ENCODE peak calls at places on chromosomes 3 and 15, in nine cellular contexts. One of them, this sample, is unnamed.

GRCh38 chr15:97890307-97890706 is 70.2 kb upstream of the ARRDC4 start:
- DNase-seq in choroid plexus epithelial cell: no peak
- DNase-seq in left ventricle myocardium inferior: no peak
- DNase-seq in BE2C: no peak
- DNase-seq in colonic mucosa: no peak
- DNase-seq in BJ: no peak
- DNase-seq in IMR-90: no peak
- DNase-seq in GM12865: no peak
- DNase-seq in fibroblast of villous mesenchyme: no peak
- DNase-seq in this sample: no peak

GRCh38 chr3:99213019-99213418 is 311.5 kb upstream of the DCBLD2 start:
- DNase-seq in choroid plexus epithelial cell: no peak
- DNase-seq in left ventricle myocardium inferior: no peak
- DNase-seq in BE2C: no peak
- DNase-seq in colonic mucosa: no peak
- DNase-seq in BJ: no peak
- DNase-seq in IMR-90: no peak
- DNase-seq in GM12865: no peak
- DNase-seq in fibroblast of villous mesenchyme: no peak
- DNase-seq in this sample: no peak

GRCh38 chr3:52498134-52499054 is 3.3 kb downstream of the STAB1 start:
- DNase-seq in choroid plexus epithelial cell: peak
- DNase-seq in left ventricle myocardium inferior: peak
- DNase-seq in BE2C: no peak
- DNase-seq in colonic mucosa: peak
- DNase-seq in BJ: peak
- DNase-seq in IMR-90: peak
- DNase-seq in GM12865: no peak
- DNase-seq in fibroblast of villous mesenchyme: peak
- DNase-seq in this sample: peak

GRCh38 chr15:52622791-52623190 is 54.0 kb upstream of the ARPP19 start:
- DNase-seq in choroid plexus epithelial cell: no peak
- DNase-seq in left ventricle myocardium inferior: no peak
- DNase-seq in BE2C: no peak
- DNase-seq in colonic mucosa: no peak
- DNase-seq in BJ: no peak
- DNase-seq in IMR-90: no peak
- DNase-seq in GM12865: no peak
- DNase-seq in fibroblast of villous mesenchyme: no peak
- DNase-seq in this sample: no peak

GRCh38 chr3:14780927-14781507 is 37.7 kb upstream of the FGD5 start:
- DNase-seq in choroid plexus epithelial cell: peak
- DNase-seq in left ventricle myocardium inferior: peak
- DNase-seq in BE2C: peak
- DNase-seq in colonic mucosa: peak
- DNase-seq in BJ: no peak
- DNase-seq in IMR-90: peak
- DNase-seq in GM12865: peak
- DNase-seq in fibroblast of villous mesenchyme: peak
- DNase-seq in this sample: peak

GRCh38 chr3:61809879-61810278 is 248.5 kb downstream of the PTPRG start:
- DNase-seq in choroid plexus epithelial cell: no peak
- DNase-seq in left ventricle myocardium inferior: peak
- DNase-seq in BE2C: no peak
- DNase-seq in colonic mucosa: peak
- DNase-seq in BJ: no peak
- DNase-seq in IMR-90: no peak
- DNase-seq in GM12865: no peak
- DNase-seq in fibroblast of villous mesenchyme: no peak
- DNase-seq in this sample: peak

GRCh38 chr15:64828985-64829384 is 3.5 kb upstream of the PIF1 start:
- DNase-seq in choroid plexus epithelial cell: no peak
- DNase-seq in left ventricle myocardium inferior: no peak
- DNase-seq in BE2C: no peak
- DNase-seq in colonic mucosa: no peak
- DNase-seq in BJ: no peak
- DNase-seq in IMR-90: peak
- DNase-seq in GM12865: no peak
- DNase-seq in fibroblast of villous mesenchyme: no peak
- DNase-seq in this sample: no peak

GRCh38 chr3:14634763-14635400 is 16.7 kb upstream of the CCDC174 start:
- DNase-seq in choroid plexus epithelial cell: no peak
- DNase-seq in left ventricle myocardium inferior: no peak
- DNase-seq in BE2C: no peak
- DNase-seq in colonic mucosa: no peak
- DNase-seq in BJ: no peak
- DNase-seq in IMR-90: peak
- DNase-seq in GM12865: no peak
- DNase-seq in fibroblast of villous mesenchyme: no peak
- DNase-seq in this sample: no peak

GRCh38 chr15:99435138-99435695 is 130.6 kb upstream of the MEF2A start:
- DNase-seq in choroid plexus epithelial cell: no peak
- DNase-seq in left ventricle myocardium inferior: no peak
- DNase-seq in BE2C: no peak
- DNase-seq in colonic mucosa: peak
- DNase-seq in BJ: no peak
- DNase-seq in IMR-90: no peak
- DNase-seq in GM12865: peak
- DNase-seq in fibroblast of villous mesenchyme: no peak
- DNase-seq in this sample: no peak

GRCh38 chr3:190596341-190597285 is 82.7 kb downstream of the IL1RAP start:
- DNase-seq in choroid plexus epithelial cell: no peak
- DNase-seq in left ventricle myocardium inferior: no peak
- DNase-seq in BE2C: no peak
- DNase-seq in colonic mucosa: no peak
- DNase-seq in BJ: no peak
- DNase-seq in IMR-90: no peak
- DNase-seq in GM12865: no peak
- DNase-seq in fibroblast of villous mesenchyme: no peak
- DNase-seq in this sample: no peak

GRCh38 chr3:29408676-29409075 is 127.8 kb downstream of the RBMS3 start:
- DNase-seq in choroid plexus epithelial cell: peak
- DNase-seq in left ventricle myocardium inferior: no peak
- DNase-seq in BE2C: no peak
- DNase-seq in colonic mucosa: no peak
- DNase-seq in BJ: no peak
- DNase-seq in IMR-90: no peak
- DNase-seq in GM12865: no peak
- DNase-seq in fibroblast of villous mesenchyme: no peak
- DNase-seq in this sample: no peak

GRCh38 chr3:106824856-106825255 is 552.4 kb upstream of the CCDC54 start:
- DNase-seq in choroid plexus epithelial cell: peak
- DNase-seq in left ventricle myocardium inferior: no peak
- DNase-seq in BE2C: no peak
- DNase-seq in colonic mucosa: no peak
- DNase-seq in BJ: no peak
- DNase-seq in IMR-90: peak
- DNase-seq in GM12865: peak
- DNase-seq in fibroblast of villous mesenchyme: peak
- DNase-seq in this sample: peak

GRCh38 chr3:139534992-139535879 is 4.3 kb downstream of the RBP1 start:
- DNase-seq in choroid plexus epithelial cell: peak
- DNase-seq in left ventricle myocardium inferior: peak
- DNase-seq in BE2C: peak
- DNase-seq in colonic mucosa: peak
- DNase-seq in BJ: no peak
- DNase-seq in IMR-90: peak
- DNase-seq in GM12865: peak
- DNase-seq in fibroblast of villous mesenchyme: peak
- DNase-seq in this sample: peak
- H3K4me3 ChIP-seq in choroid plexus epithelial cell: peak
- H3K4me3 ChIP-seq in left ventricle myocardium inferior: no peak
- H3K4me3 ChIP-seq in BE2C: peak
- H3K4me3 ChIP-seq in colonic mucosa: no peak
- H3K4me3 ChIP-seq in BJ: no peak
- H3K4me3 ChIP-seq in IMR-90: no peak
- H3K4me3 ChIP-seq in GM12865: no peak
- H3K4me3 ChIP-seq in fibroblast of villous mesenchyme: no peak
- H3K4me3 ChIP-seq in this sample: no peak

GRCh38 chr3:44892689-44893088 is 18.3 kb downstream of the TGM4 start:
- DNase-seq in choroid plexus epithelial cell: peak
- DNase-seq in left ventricle myocardium inferior: no peak
- DNase-seq in BE2C: no peak
- DNase-seq in colonic mucosa: no peak
- DNase-seq in BJ: no peak
- DNase-seq in IMR-90: peak
- DNase-seq in GM12865: no peak
- DNase-seq in fibroblast of villous mesenchyme: peak
- DNase-seq in this sample: peak

GRCh38 chr3:44893097-44893496 is 18.7 kb downstream of the TGM4 start:
- DNase-seq in choroid plexus epithelial cell: peak
- DNase-seq in left ventricle myocardium inferior: no peak
- DNase-seq in BE2C: no peak
- DNase-seq in colonic mucosa: no peak
- DNase-seq in BJ: no peak
- DNase-seq in IMR-90: peak
- DNase-seq in GM12865: no peak
- DNase-seq in fibroblast of villous mesenchyme: peak
- DNase-seq in this sample: peak

GRCh38 chr3:44896449-44896848 is 22.0 kb downstream of the TGM4 start:
- DNase-seq in choroid plexus epithelial cell: no peak
- DNase-seq in left ventricle myocardium inferior: no peak
- DNase-seq in BE2C: no peak
- DNase-seq in colonic mucosa: no peak
- DNase-seq in BJ: no peak
- DNase-seq in IMR-90: no peak
- DNase-seq in GM12865: peak
- DNase-seq in fibroblast of villous mesenchyme: no peak
- DNase-seq in this sample: no peak

GRCh38 chr3:44890852-44891251 is 16.4 kb downstream of the TGM4 start:
- DNase-seq in choroid plexus epithelial cell: no peak
- DNase-seq in left ventricle myocardium inferior: no peak
- DNase-seq in BE2C: no peak
- DNase-seq in colonic mucosa: no peak
- DNase-seq in BJ: no peak
- DNase-seq in IMR-90: no peak
- DNase-seq in GM12865: no peak
- DNase-seq in fibroblast of villous mesenchyme: no peak
- DNase-seq in this sample: no peak

GRCh38 chr3:44894485-44894884 is 20.1 kb downstream of the TGM4 start:
- DNase-seq in choroid plexus epithelial cell: peak
- DNase-seq in left ventricle myocardium inferior: no peak
- DNase-seq in BE2C: no peak
- DNase-seq in colonic mucosa: no peak
- DNase-seq in BJ: no peak
- DNase-seq in IMR-90: peak
- DNase-seq in GM12865: no peak
- DNase-seq in fibroblast of villous mesenchyme: peak
- DNase-seq in this sample: no peak
- TF ChIP-seq CTCF in choroid plexus epithelial cell: no peak
- TF ChIP-seq CTCF in left ventricle myocardium inferior: no peak
- TF ChIP-seq CTCF in BE2C: no peak
- TF ChIP-seq CTCF in colonic mucosa: no peak
- TF ChIP-seq CTCF in BJ: no peak
- TF ChIP-seq CTCF in IMR-90: no peak
- TF ChIP-seq CTCF in GM12865: no peak
- TF ChIP-seq CTCF in fibroblast of villous mesenchyme: no peak
- TF ChIP-seq CTCF in this sample: no peak

GRCh38 chr15:56248276-56248675 is 4.6 kb upstream of the RFX7 start:
- DNase-seq in choroid plexus epithelial cell: no peak
- DNase-seq in left ventricle myocardium inferior: no peak
- DNase-seq in BE2C: no peak
- DNase-seq in colonic mucosa: no peak
- DNase-seq in BJ: no peak
- DNase-seq in IMR-90: no peak
- DNase-seq in GM12865: no peak
- DNase-seq in fibroblast of villous mesenchyme: no peak
- DNase-seq in this sample: no peak

GRCh38 chr15:56244811-56245576 is 1.3 kb upstream of the RFX7 start:
- DNase-seq in choroid plexus epithelial cell: no peak
- DNase-seq in left ventricle myocardium inferior: no peak
- DNase-seq in BE2C: peak
- DNase-seq in colonic mucosa: peak
- DNase-seq in BJ: no peak
- DNase-seq in IMR-90: no peak
- DNase-seq in GM12865: peak
- DNase-seq in fibroblast of villous mesenchyme: no peak
- DNase-seq in this sample: no peak

GRCh38 chr15:56244237-56244810 is 645 bp upstream of the RFX7 start:
- DNase-seq in choroid plexus epithelial cell: peak
- DNase-seq in left ventricle myocardium inferior: no peak
- DNase-seq in BE2C: peak
- DNase-seq in colonic mucosa: peak
- DNase-seq in BJ: no peak
- DNase-seq in IMR-90: peak
- DNase-seq in GM12865: peak
- DNase-seq in fibroblast of villous mesenchyme: peak
- DNase-seq in this sample: peak

GRCh38 chr15:56247266-56247665 is 3.6 kb upstream of the RFX7 start:
- DNase-seq in choroid plexus epithelial cell: no peak
- DNase-seq in left ventricle myocardium inferior: no peak
- DNase-seq in BE2C: no peak
- DNase-seq in colonic mucosa: no peak
- DNase-seq in BJ: no peak
- DNase-seq in IMR-90: no peak
- DNase-seq in GM12865: no peak
- DNase-seq in fibroblast of villous mesenchyme: no peak
- DNase-seq in this sample: no peak

DNA sequence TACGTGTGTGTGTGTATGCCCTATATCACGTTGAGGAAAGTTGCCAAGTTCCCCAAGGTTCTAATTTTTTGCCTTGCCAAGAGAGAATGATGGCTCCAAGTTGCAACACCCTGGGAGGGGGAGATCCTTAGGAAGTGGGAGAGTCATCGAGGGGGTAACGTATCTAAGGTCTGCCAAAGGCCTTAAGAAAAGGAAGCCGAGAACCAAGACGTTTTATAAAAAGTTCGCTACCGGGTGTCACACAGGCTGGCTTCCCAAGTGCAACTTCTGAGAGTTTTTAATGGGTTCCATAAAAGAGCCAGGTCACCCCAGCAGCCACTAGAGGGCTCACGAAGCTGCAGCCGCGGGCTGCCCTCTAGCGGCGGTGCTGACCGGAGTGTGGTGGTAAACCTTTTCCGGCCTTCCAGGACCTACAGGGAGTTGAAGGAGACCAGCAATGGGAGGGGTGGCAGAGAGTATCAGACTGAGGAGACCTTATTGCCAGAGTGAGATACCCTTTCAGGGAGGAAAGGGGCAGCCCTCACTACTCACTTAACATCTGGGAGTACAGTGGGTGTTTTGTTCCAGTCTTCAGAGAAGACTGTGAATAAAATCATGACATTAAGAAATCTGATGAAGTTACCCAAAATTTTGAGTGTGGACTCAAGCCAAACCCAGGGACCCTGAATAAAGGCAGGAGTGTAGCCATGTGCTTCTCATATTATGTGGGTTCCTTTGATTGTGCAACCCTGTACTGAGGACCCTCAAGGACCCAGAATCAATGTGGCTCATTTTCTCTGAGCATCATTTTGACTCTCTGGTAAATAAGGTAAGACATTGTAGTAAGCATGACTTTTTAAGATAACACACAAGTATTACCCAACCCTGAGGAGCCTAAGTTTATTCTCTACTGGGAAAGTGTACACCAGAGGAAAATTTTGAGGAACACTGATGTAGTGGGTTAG is 2.5 kb upstream of the RFX7 start:
- DNase-seq in choroid plexus epithelial cell: peak
- DNase-seq in left ventricle myocardium inferior: peak
- DNase-seq in BE2C: peak
- DNase-seq in colonic mucosa: peak
- DNase-seq in BJ: no peak
- DNase-seq in IMR-90: peak
- DNase-seq in GM12865: peak
- DNase-seq in fibroblast of villous mesenchyme: peak
- DNase-seq in this sample: peak
- H3K4me3 ChIP-seq in choroid plexus epithelial cell: peak
- H3K4me3 ChIP-seq in left ventricle myocardium inferior: peak
- H3K4me3 ChIP-seq in BE2C: peak
- H3K4me3 ChIP-seq in colonic mucosa: peak
- H3K4me3 ChIP-seq in BJ: no peak
- H3K4me3 ChIP-seq in IMR-90: peak
- H3K4me3 ChIP-seq in GM12865: peak
- H3K4me3 ChIP-seq in fibroblast of villous mesenchyme: peak
- H3K4me3 ChIP-seq in this sample: no peak

GRCh38 chr15:58981808-58982475 is 5.5 kb upstream of the RNF111 start:
- DNase-seq in choroid plexus epithelial cell: peak
- DNase-seq in left ventricle myocardium inferior: no peak
- DNase-seq in BE2C: no peak
- DNase-seq in colonic mucosa: no peak
- DNase-seq in BJ: no peak
- DNase-seq in IMR-90: no peak
- DNase-seq in GM12865: peak
- DNase-seq in fibroblast of villous mesenchyme: no peak
- DNase-seq in this sample: no peak
- TF ChIP-seq CTCF in choroid plexus epithelial cell: no peak
- TF ChIP-seq CTCF in left ventricle myocardium inferior: no peak
- TF ChIP-seq CTCF in BE2C: no peak
- TF ChIP-seq CTCF in colonic mucosa: no peak
- TF ChIP-seq CTCF in BJ: no peak
- TF ChIP-seq CTCF in IMR-90: no peak
- TF ChIP-seq CTCF in GM12865: no peak
- TF ChIP-seq CTCF in fibroblast of villous mesenchyme: no peak
- TF ChIP-seq CTCF in this sample: no peak